ENCODE peak calls at places on chromosomes 11 and 22, in six cellular contexts. P is kidney, D is fibroblast of lung, F is MM.1S, U is mesenchymal stem cell, V is H1. S is an unnamed sample. For H3K4me1, the result is how much of the 10 kb centered on the place peaks cover.

GRCh38 chr11:102325088-102325487 is 7.8 kb downstream of the BIRC3 start:
- DNase-seq in P (no peak), D (no peak), F (no peak), U (no peak), V (no peak), S (no peak)

GRCh38 chr11:47406896-47407745 is 1.3 kb upstream of the SLC39A13 start:
- DNase-seq in P (peak), D (peak), F (peak), U (peak), V (no peak), S (peak)

GRCh38 chr11:87425391-87425790 is 387.7 kb downstream of the TMEM135 start:
- DNase-seq in P (no peak), D (no peak), F (no peak), U (no peak), V (no peak), S (no peak)

GRCh38 chr22:29147241-29147919 is 58.3 kb upstream of the EMID1 start:
- DNase-seq in P (peak), D (no peak), F (no peak), U (no peak), V (no peak), S (no peak)

GRCh38 chr22:25987948-25988347 is 181.3 kb upstream of the SEZ6L start:
- DNase-seq in P (no peak), D (no peak), F (no peak), U (no peak), V (no peak), S (no peak)

GRCh38 chr22:49951001-49951677 is 9.4 kb upstream of the PIM3 start:
- DNase-seq in P (peak), D (no peak), F (no peak), U (no peak), V (no peak), S (peak)

GRCh38 chr11:130139401-130139800 is 20.2 kb upstream of the ST14 start:
- DNase-seq in P (no peak), D (no peak), F (no peak), U (no peak), V (no peak), S (no peak)

GRCh38 chr22:36536717-36537116 is 7.8 kb upstream of the EIF3D start:
- DNase-seq in P (no peak), D (no peak), F (no peak), U (no peak), V (no peak), S (no peak)

GRCh38 chr11:128400382-128401203 is 186.8 kb downstream of the ETS1 start:
- DNase-seq in P (no peak), D (peak), F (no peak), U (peak), V (no peak), S (no peak)

GRCh38 chr22:47022475-47022874 is 260.0 kb downstream of the TBC1D22A start:
- DNase-seq in P (no peak), D (no peak), F (no peak), U (no peak), V (no peak), S (no peak)

GRCh38 chr11:68463714-68464113 is 3.2 kb downstream of the PPP6R3 start:
- DNase-seq in P (no peak), D (no peak), F (no peak), U (no peak), V (no peak), S (no peak)

GRCh38 chr11:48093323-48093722 is 113.0 kb downstream of the PTPRJ start:
- DNase-seq in P (no peak), D (peak), F (no peak), U (no peak), V (no peak), S (no peak)

GRCh38 chr11:77039491-77040400 is 5.5 kb downstream of the B3GNT6 start:
- DNase-seq in P (no peak), D (peak), F (no peak), U (peak), V (peak), S (peak)

GRCh38 chr11:22042081-22042480 is 150.8 kb upstream of the ANO5 start:
- DNase-seq in P (no peak), D (no peak), F (no peak), U (no peak), V (no peak), S (no peak)

GRCh38 chr22:23287136-23288095 is 107.1 kb downstream of the BCR start:
- DNase-seq in P (peak), D (no peak), F (no peak), U (no peak), V (no peak), S (no peak)

GRCh38 chr11:43969543-43969942 is 27.1 kb downstream of the C11orf96 start:
- DNase-seq in P (peak), D (no peak), F (no peak), U (peak), V (no peak), S (no peak)

DNA sequence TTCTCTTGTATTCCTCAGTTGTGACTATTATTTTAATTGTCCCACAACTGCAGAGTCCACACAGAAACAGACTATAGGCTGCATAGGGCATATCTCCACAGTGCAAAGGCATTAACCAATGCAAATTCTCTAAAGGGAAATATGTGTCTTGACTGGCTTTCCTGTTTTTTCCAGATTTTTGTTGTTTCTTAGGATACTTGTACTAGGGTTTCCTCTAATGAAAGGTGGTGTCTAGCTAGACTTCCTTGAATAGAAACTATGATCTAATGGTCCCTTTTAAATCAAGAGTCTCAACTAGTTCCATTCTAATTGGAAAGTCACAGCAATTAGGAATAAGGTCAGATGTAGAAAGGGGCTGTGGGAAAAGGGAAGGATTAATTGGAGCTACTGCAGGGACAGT is 37.6 kb downstream of the SLC36A4 start:
- DNase-seq in P (no peak), D (no peak), F (no peak), U (no peak), V (no peak), S (no peak)
- H3K9ac ChIP-seq in P (no peak), D (no peak), F (no peak), U (no peak), V (no peak), S (no peak)

GRCh38 chr11:970319-970871 is 44.7 kb downstream of the AP2A2 start:
- DNase-seq in P (peak), D (no peak), F (no peak), U (no peak), V (no peak), S (no peak)

GRCh38 chr11:968822-969221 is 43.2 kb downstream of the AP2A2 start:
- DNase-seq in P (peak), D (no peak), F (no peak), U (no peak), V (no peak), S (no peak)

GRCh38 chr11:971092-971690 is 45.5 kb downstream of the AP2A2 start:
- DNase-seq in P (no peak), D (no peak), F (no peak), U (no peak), V (no peak), S (no peak)

GRCh38 chr11:967995-968751 is 42.5 kb downstream of the AP2A2 start:
- DNase-seq in P (peak), D (no peak), F (no peak), U (no peak), V (no peak), S (no peak)

GRCh38 chr11:969651-970205 is 44.1 kb downstream of the AP2A2 start:
- DNase-seq in P (peak), D (no peak), F (no peak), U (no peak), V (no peak), S (no peak)
- H3K4me3 ChIP-seq in P (no peak), D (no peak), F (no peak), U (no peak), V (no peak), S (no peak)

GRCh38 chr11:17411418-17411817 is 23.0 kb upstream of the KCNJ11 start:
- DNase-seq in P (no peak), D (no peak), F (no peak), U (no peak), V (no peak), S (no peak)
- H3K4me1 ChIP-seq in P (under half), D (under half), F (under half), U (under half), V (under half), S (under half)

DNA sequence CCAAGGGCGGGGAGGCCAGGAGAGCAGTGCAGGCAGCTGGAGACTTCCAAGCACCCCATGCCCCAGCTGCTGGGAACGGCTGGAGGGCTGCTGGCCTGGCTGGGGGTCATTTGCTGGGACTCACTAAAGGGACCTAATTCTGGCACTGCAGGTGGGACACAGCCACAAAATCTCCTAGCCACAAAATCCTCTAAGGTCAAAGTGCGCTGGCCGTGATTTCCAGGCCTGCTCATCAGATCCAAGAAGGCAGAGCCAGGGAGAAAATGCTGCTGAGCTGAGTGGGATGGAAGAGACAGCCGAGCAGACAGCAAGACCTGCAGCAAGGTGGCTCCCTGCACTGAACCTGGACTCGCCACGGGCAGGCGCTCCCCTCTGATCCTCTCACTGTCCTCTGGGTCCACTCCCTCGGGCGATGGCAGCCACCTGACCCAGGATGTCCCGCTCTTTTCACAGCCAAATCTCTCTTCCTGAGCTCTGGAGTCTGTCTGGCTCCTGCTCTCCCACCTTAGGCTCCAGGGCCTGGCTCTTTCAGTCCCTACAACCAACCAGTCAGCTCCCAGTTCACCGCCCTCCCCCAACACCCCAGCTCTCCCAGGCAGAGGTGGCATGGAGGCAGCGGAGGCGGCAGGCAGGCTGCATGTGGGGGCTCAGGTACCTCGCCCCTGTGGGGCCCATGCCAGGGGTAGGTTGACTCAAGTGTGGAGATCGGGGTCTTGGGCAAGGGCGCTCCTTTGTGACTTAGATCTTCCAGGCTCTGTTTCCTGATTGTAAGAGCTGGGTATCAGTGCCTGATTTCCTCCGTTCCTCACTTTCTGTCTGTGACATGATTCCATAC is 14.5 kb downstream of the OVOL1 start:
- DNase-seq in P (no peak), D (no peak), F (no peak), U (no peak), V (no peak), S (no peak)
- H3K9ac ChIP-seq in P (no peak), D (no peak), F (no peak), U (no peak), V (no peak), S (no peak)

GRCh38 chr11:123193742-123194141 is 1.3 kb downstream of the CLMP start:
- DNase-seq in P (no peak), D (no peak), F (no peak), U (peak), V (no peak), S (no peak)

GRCh38 chr11:123194308-123195181 is 503 bp downstream of the CLMP start:
- DNase-seq in P (peak), D (peak), F (no peak), U (peak), V (no peak), S (peak)

GRCh38 chr11:123197711-123198110 is 2.7 kb upstream of the CLMP start:
- DNase-seq in P (no peak), D (peak), F (no peak), U (peak), V (no peak), S (no peak)

GRCh38 chr11:123195182-123196059 is at the start of gene CLMP:
- DNase-seq in P (peak), D (peak), F (no peak), U (peak), V (peak), S (peak)

GRCh38 chr11:123196060-123196714 is 1.1 kb upstream of the CLMP start:
- DNase-seq in P (no peak), D (no peak), F (no peak), U (no peak), V (peak), S (peak)
- H3K4me3 ChIP-seq in P (no peak), D (no peak), F (no peak), U (no peak), V (peak), S (peak)

GRCh38 chr11:12715941-12716340 is 41.7 kb downstream of the TEAD1 start:
- DNase-seq in P (peak), D (no peak), F (no peak), U (no peak), V (no peak), S (peak)

GRCh38 chr11:12712132-12712531 is 37.9 kb downstream of the TEAD1 start:
- DNase-seq in P (no peak), D (no peak), F (no peak), U (no peak), V (no peak), S (no peak)

GRCh38 chr11:12716816-12717215 is 42.6 kb downstream of the TEAD1 start:
- DNase-seq in P (no peak), D (no peak), F (no peak), U (no peak), V (no peak), S (no peak)

GRCh38 chr11:12717851-12718291 is 43.6 kb downstream of the TEAD1 start:
- DNase-seq in P (no peak), D (no peak), F (peak), U (no peak), V (peak), S (no peak)

GRCh38 chr11:12715131-12715530 is 40.9 kb downstream of the TEAD1 start:
- DNase-seq in P (no peak), D (no peak), F (no peak), U (no peak), V (peak), S (no peak)
- H3K4me1 ChIP-seq in P (under half), D (under half), F (under half), U (under half), V (under half), S (under half)

DNA sequence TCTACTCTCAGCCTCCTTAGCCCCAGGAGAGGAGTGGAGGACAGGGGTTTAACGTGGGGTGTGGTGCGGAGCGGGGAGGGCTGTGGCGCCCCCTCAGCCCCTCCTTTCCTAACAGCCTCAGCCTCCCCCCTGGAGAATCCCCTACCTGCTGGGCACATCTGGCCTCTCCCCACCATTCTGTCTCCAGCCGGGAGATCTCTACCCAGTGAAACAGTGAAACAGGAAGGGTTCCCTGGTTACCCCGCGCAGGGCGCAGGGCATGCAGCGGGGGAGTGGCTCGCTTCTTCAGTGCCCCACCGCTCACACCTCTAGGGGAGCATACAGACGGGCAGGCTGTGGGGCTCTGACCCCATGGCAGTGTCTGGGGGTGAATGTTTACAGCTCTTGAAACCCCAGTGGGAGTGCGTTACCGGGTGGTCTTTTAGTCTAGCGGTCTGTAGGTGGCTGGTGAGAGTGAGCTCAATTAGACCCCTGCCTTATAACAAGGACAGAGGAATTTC is 54.7 kb upstream of the CCDC188 start:
- DNase-seq in P (no peak), D (no peak), F (no peak), U (no peak), V (no peak), S (no peak)
- H3K9ac ChIP-seq in P (no peak), D (no peak), F (no peak), U (no peak), V (no peak), S (no peak)

GRCh38 chr11:1878134-1879031 is 13.3 kb downstream of the PRR33 start:
- DNase-seq in P (peak), D (no peak), F (no peak), U (no peak), V (no peak), S (no peak)
- H3K4me3 ChIP-seq in P (no peak), D (no peak), F (no peak), U (no peak), V (no peak), S (no peak)

DNA sequence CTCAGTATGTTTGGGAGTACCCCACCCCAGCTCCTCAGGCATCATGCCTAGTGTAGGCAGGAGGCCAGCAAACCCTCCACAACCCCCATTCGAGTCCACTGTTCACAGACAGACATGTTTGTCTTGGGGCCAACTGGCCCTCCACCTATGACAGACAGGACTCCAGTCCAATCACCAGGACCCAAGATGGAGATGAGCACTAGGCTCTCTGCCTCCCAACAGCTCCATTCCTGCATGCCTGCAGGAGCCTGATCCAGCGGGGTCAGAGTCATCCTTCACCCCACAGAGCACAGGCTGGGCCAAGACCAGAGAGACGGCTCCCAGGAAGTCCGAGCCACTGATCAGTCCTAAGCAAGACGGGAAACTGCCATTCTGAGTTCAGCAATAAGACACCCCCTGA is 39.6 kb downstream of the RPL27A start:
- DNase-seq in P (no peak), D (peak), F (no peak), U (peak), V (no peak), S (peak)
- H3K4me1 ChIP-seq in P (under half), D (half or more), F (under half), U (under half), V (under half), S (under half)

GRCh38 chr22:40211481-40212052 is 33.8 kb downstream of the TNRC6B start:
- DNase-seq in P (no peak), D (no peak), F (no peak), U (no peak), V (no peak), S (no peak)

GRCh38 chr22:40206561-40206960 is 28.8 kb downstream of the TNRC6B start:
- DNase-seq in P (no peak), D (no peak), F (no peak), U (no peak), V (no peak), S (no peak)

GRCh38 chr22:40210814-40211213 is 33.1 kb downstream of the TNRC6B start:
- DNase-seq in P (no peak), D (no peak), F (no peak), U (no peak), V (no peak), S (no peak)

GRCh38 chr22:40212126-40212525 is 34.4 kb downstream of the TNRC6B start:
- DNase-seq in P (no peak), D (peak), F (no peak), U (no peak), V (no peak), S (no peak)

DNA sequence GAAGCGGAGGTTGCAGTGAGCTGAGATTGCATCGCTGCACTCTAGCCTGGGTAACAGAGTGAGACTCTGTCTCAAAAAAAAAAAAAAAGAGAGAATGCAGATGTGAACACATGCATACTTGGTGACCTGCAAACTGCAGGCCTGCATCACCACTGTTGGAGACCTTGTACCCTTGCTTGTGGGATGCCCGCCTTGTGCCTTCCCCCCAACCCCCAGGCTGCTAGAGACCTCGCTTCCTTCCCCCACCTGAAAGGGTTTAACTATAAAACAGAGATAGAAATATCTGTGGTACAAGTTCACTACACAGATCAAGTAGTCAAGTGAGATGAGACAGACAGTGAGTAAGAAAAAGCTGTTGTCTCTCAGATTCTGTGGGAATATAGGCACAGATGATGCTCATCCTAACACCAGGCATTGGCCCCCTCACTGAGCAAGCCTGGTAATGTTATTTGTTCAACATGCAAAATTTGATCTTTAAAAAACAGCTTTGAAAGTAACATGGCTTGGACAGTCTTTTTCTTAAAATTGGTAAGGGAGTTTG is 32.3 kb downstream of the TNRC6B start:
- DNase-seq in P (no peak), D (no peak), F (no peak), U (no peak), V (no peak), S (no peak)
- H3K9ac ChIP-seq in P (no peak), D (no peak), F (no peak), U (no peak), V (no peak), S (no peak)